ENCODE peak calls at places on chromosomes 2 and 18, in four cellular contexts. O, E, N and U are unnamed samples.

GRCh38 chr2:27086722-27087446 is at the start of gene KHK:
- DNase-seq in E (no peak), N (no peak), O (no peak), U (no peak)

GRCh38 chr2:241659150-241659739 is 21.8 kb downstream of the ATG4B start:
- DNase-seq in O (peak), E (no peak), N (no peak), U (peak)

GRCh38 chr18:8174758-8175157 is 434.5 kb upstream of the RAB12 start:
- DNase-seq in E (no peak), N (no peak), O (no peak), U (no peak)

GRCh38 chr2:152581360-152581759 is 135.9 kb downstream of the PRPF40A start:
- DNase-seq in O (no peak), E (no peak), N (no peak), U (no peak)

GRCh38 chr2:118224888-118225264 is 136.6 kb downstream of the INSIG2 start:
- DNase-seq in N (no peak), O (no peak), E (no peak), U (no peak)

GRCh38 chr2:174120346-174120745 is 128.0 kb downstream of the OLA1 start:
- DNase-seq in O (no peak), E (no peak), N (no peak), U (no peak)

GRCh38 chr18:62549755-62550154 is 26.9 kb downstream of the ZCCHC2 start:
- DNase-seq in N (no peak), O (no peak), E (no peak), U (no peak)

GRCh38 chr2:105038383-105039061 is 653 bp downstream of the MRPS9 start:
- DNase-seq in E (no peak), O (no peak), N (no peak), U (peak)